ENCODE peak calls at places on chromosome 11, in eight cellular contexts. F is neuronal stem cell; G is GM23248; Z is substantia nigra; W is fibroblast of lung; X is coronary artery; D is keratinocyte; R is CD8-positive, alpha-beta memory T cell. Y is an unnamed sample.

GRCh38 chr11:69480547-69481392 is 693 bp upstream of the LINC01488 start:
- DNase-seq in F (no peak), G (peak; percentile 32), Z (no peak), W (peak; percentile 26), X (no peak), D (no peak), R (no peak), Y (no peak)

GRCh38 chr11:34263462-34264186 is 94.2 kb downstream of the ABTB2 start:
- DNase-seq in F (no peak), G (peak; percentile 83), Z (no peak), W (peak; percentile 92), X (no peak), D (no peak), R (no peak), Y (no peak)

GRCh38 chr11:6320411-6321207 is at the start of gene CAVIN3:
- DNase-seq in F (peak; percentile 59), G (peak; percentile 97), Z (no peak), W (peak; percentile 86), X (peak; percentile 94), D (peak; percentile 52), R (no peak), Y (no peak)

GRCh38 chr11:7672960-7673723 is at the start of gene CYB5R2:
- DNase-seq in F (peak; percentile 59), G (peak; percentile 78), Z (peak; percentile 34), W (peak; percentile 16), X (peak; percentile 85), D (no peak), R (no peak), Y (peak; percentile 50)

GRCh38 chr11:17351510-17352176 is at the start of gene NCR3LG1:
- DNase-seq in F (peak; percentile 24), G (peak; percentile 88), Z (peak; percentile 4), W (peak; percentile 64), X (peak; percentile 81), D (no peak), R (peak; percentile 76), Y (peak; percentile 70)

GRCh38 chr11:13745165-13745564 is 76.7 kb downstream of the FAR1 start:
- DNase-seq in F (no peak), G (peak; percentile 37), Z (no peak), W (no peak), X (no peak), D (no peak), R (no peak), Y (no peak)

GRCh38 chr11:57800444-57801184 is 39.0 kb downstream of the CTNND1 start:
- DNase-seq in F (peak; percentile 64), G (peak; percentile 85), Z (no peak), W (peak; percentile 58), X (no peak), D (peak; percentile 66), R (peak; percentile 57), Y (no peak)

GRCh38 chr11:73139476-73140198 is 2.5 kb downstream of the FCHSD2 start:
- DNase-seq in F (no peak), G (peak; percentile 40), Z (no peak), W (peak; percentile 22), X (no peak), D (no peak), R (no peak), Y (no peak)

GRCh38 chr11:13280777-13281176 is 3.2 kb downstream of the BMAL1 start:
- DNase-seq in F (no peak), G (no peak), Z (no peak), W (no peak), X (no peak), D (no peak), R (no peak), Y (no peak)

GRCh38 chr11:16613401-16614381 is 124.8 kb upstream of the C11orf58 start:
- DNase-seq in F (peak; percentile 93), G (peak; percentile 92), Z (peak; percentile 85), W (peak; percentile 76), X (peak; percentile 90), D (no peak), R (peak; percentile 19), Y (peak; percentile 76)

GRCh38 chr11:43360361-43361032 is 1.8 kb downstream of the TTC17 start:
- DNase-seq in F (no peak), G (peak; percentile 53), Z (no peak), W (no peak), X (no peak), D (no peak), R (no peak), Y (no peak)

GRCh38 chr11:83007909-83008580 is 63.7 kb downstream of the RAB30 start:
- DNase-seq in F (peak; percentile 40), G (no peak), Z (no peak), W (peak; percentile 43), X (no peak), D (no peak), R (no peak), Y (peak; percentile 15)

GRCh38 chr11:72932132-72932570 is 117.9 kb downstream of the ATG16L2 start:
- DNase-seq in F (no peak), G (peak; percentile 72), Z (no peak), W (peak; percentile 74), X (no peak), D (no peak), R (no peak), Y (no peak)

GRCh38 chr11:95512682-95513081 is 276.9 kb downstream of the FAM76B start:
- DNase-seq in F (no peak), G (peak; percentile 98), Z (no peak), W (peak; percentile 90), X (no peak), D (no peak), R (no peak), Y (no peak)

GRCh38 chr11:111761056-111761455 is 5.1 kb downstream of the PPP2R1B start:
- DNase-seq in F (no peak), G (no peak), Z (no peak), W (no peak), X (no peak), D (no peak), R (no peak), Y (no peak)

GRCh38 chr11:2743427-2744110 is 43.8 kb upstream of the KCNQ1OT1 start:
- DNase-seq in F (no peak), G (no peak), Z (no peak), W (no peak), X (no peak), D (no peak), R (no peak), Y (no peak)

GRCh38 chr11:3959015-3959917 is 103.8 kb downstream of the STIM1 start:
- DNase-seq in F (no peak), G (peak; percentile 89), Z (no peak), W (peak; percentile 81), X (no peak), D (peak; percentile 52), R (no peak), Y (no peak)

GRCh38 chr11:40274017-40274416 is 1185.4 kb downstream of the LRRC4C start:
- DNase-seq in F (no peak), G (no peak), Z (no peak), W (peak; percentile 97), X (no peak), D (no peak), R (no peak), Y (no peak)

GRCh38 chr11:111601979-111602864 is at the start of gene SIK2:
- DNase-seq in F (peak; percentile 94), G (peak; percentile 98), Z (peak; percentile 86), W (peak; percentile 94), X (peak; percentile 97), D (peak; percentile 49), R (peak; percentile 90), Y (peak; percentile 97)

GRCh38 chr11:118641463-118642019 is 34.1 kb downstream of the PHLDB1 start:
- DNase-seq in F (no peak), G (no peak), Z (no peak), W (no peak), X (no peak), D (no peak), R (no peak), Y (no peak)

GRCh38 chr11:118644496-118644895 is 35.0 kb downstream of the TREH start:
- DNase-seq in F (no peak), G (no peak), Z (no peak), W (no peak), X (no peak), D (no peak), R (no peak), Y (no peak)

GRCh38 chr11:118643995-118644345 is 35.5 kb downstream of the TREH start:
- DNase-seq in F (no peak), G (no peak), Z (no peak), W (no peak), X (no peak), D (no peak), R (no peak), Y (no peak)

GRCh38 chr11:118645066-118645715 is 34.3 kb downstream of the TREH start:
- DNase-seq in F (no peak), G (no peak), Z (no peak), W (no peak), X (no peak), D (no peak), R (no peak), Y (no peak)

GRCh38 chr11:118643142-118643994 is 36.0 kb downstream of the PHLDB1 start:
- DNase-seq in F (no peak), G (no peak), Z (no peak), W (no peak), X (no peak), D (no peak), R (no peak), Y (no peak)
- H3K27ac ChIP-seq in F (no peak overlapping the region), G (no peak overlapping the region), Z (peak overlapping the region; percentile 50), W (no peak overlapping the region), X (peak overlapping the region; percentile 28), D (no peak overlapping the region), R (peak overlapping the region; percentile 9), Y (peak overlapping the region; percentile 58)

DNA sequence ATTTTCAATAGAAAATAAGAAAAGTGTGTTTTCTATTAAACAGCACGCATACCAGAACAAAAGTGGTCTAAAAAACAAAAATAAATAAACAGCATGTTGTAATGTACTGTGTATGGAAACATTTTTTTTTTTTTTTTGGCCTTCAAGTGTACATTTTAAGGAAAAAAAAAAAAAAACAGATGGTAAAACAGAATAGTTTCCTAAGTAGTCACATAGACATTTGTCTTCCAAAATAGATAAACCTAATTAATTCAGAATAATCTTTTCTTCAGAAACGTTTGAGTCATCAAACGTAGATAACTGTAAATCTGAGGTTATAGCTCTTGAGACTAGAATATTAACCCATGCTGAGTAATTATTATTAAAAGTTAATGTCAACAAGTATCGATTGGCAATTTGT is 396 bp upstream of the CFAP300 start:
- DNase-seq in F (no peak), G (peak; percentile 75), Z (no peak), W (peak; percentile 70), X (no peak), D (no peak), R (no peak), Y (no peak)
- H3K27ac ChIP-seq in F (no peak overlapping the region), G (peak overlapping the region; percentile 79), Z (no peak overlapping the region), W (peak overlapping the region; percentile 83), X (peak overlapping the region; percentile 83), D (no peak overlapping the region), R (no peak overlapping the region), Y (no peak overlapping the region)

DNA sequence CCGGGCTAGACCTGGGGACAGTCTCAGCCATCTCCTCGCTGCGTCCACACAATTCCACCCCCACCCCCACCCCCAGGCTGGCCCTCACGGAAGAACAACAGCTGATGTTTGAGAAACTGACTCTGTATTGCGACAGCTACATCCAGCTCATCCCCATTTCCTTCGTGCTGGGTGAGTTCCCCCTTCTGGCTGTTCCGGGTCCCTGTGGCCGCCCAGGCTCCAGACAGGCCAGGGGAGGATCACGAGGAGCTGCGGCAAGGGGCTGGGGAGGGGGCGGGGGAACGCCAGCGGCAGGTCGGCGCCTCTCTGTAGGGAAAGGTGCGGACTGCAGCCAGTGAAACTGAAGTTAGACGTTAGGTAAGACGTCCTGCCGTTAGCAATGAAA is 4.9 kb downstream of the BEST1 start:
- DNase-seq in F (peak; percentile 20), G (peak; percentile 89), Z (peak; percentile 60), W (peak; percentile 53), X (peak; percentile 86), D (no peak), R (no peak), Y (no peak)
- H3K27ac ChIP-seq in F (no peak overlapping the region), G (peak overlapping the region; percentile 78), Z (peak overlapping the region; percentile 94), W (peak overlapping the region; percentile 63), X (peak overlapping the region; percentile 86), D (no peak overlapping the region), R (no peak overlapping the region), Y (peak overlapping the region; percentile 87)

GRCh38 chr11:121419839-121420238 is 32.3 kb upstream of the SORL1 start:
- DNase-seq in F (no peak), G (no peak), Z (no peak), W (no peak), X (no peak), D (no peak), R (no peak), Y (no peak)
- H3K27ac ChIP-seq in F (no peak overlapping the region), G (no peak overlapping the region), Z (no peak overlapping the region), W (no peak overlapping the region), X (no peak overlapping the region), D (no peak overlapping the region), R (no peak overlapping the region), Y (no peak overlapping the region)